ENCODE peak calls at places on chromosomes 4 and X, in four cellular contexts. K, X, G and H are unnamed samples.

GRCh38 chr4:76767983-76768382 is 130.0 kb downstream of the SOWAHB start:
- DNase-seq in K (no peak), X (peak), G (no peak), H (no peak)

GRCh38 chr4:48015678-48016077 is 803 bp downstream of the CNGA1 start:
- DNase-seq in K (no peak), X (no peak), G (no peak), H (no peak)

GRCh38 chrX:80285131-80285773 is 135.0 kb upstream of the TENT5D start:
- DNase-seq in K (no peak), X (peak), G (peak), H (peak)

GRCh38 chrX:81291996-81292395 is 90.1 kb downstream of the SH3BGRL start:
- DNase-seq in K (no peak), X (no peak), G (no peak), H (no peak)

GRCh38 chrX:149979126-149979644 is 40.9 kb upstream of the EOLA2 start:
- DNase-seq in K (no peak), X (no peak), G (no peak), H (no peak)

GRCh38 chr4:186684220-186684619 is 39.4 kb downstream of the FAT1 start:
- DNase-seq in K (no peak), X (no peak), G (no peak), H (no peak)

GRCh38 chrX:9429767-9430166 is 35.1 kb upstream of the TBL1X start:
- DNase-seq in K (no peak), X (no peak), G (no peak), H (no peak)

GRCh38 chr4:134812611-134813010 is 611.0 kb upstream of the PABPC4L start:
- DNase-seq in K (no peak), X (no peak), G (no peak), H (no peak)

GRCh38 chr4:7334521-7335275 is 100.0 kb downstream of the PSAPL1 start:
- DNase-seq in K (no peak), X (no peak), G (no peak), H (no peak)

GRCh38 chr4:139279723-139280620 is at the start of gene MGARP:
- DNase-seq in K (no peak), X (no peak), G (no peak), H (peak)

GRCh38 chr4:140149851-140150635 is 3.9 kb downstream of the MAML3 start:
- DNase-seq in K (no peak), X (no peak), G (peak), H (peak)

GRCh38 chr4:184473515-184474260 is 662 bp downstream of the IRF2 start:
- DNase-seq in K (no peak), X (no peak), G (peak), H (peak)

GRCh38 chrX:48854898-48855297 is 19.5 kb upstream of the PCSK1N start:
- DNase-seq in K (no peak), X (peak), G (no peak), H (no peak)

GRCh38 chr4:92299152-92299551 is 4.6 kb upstream of the GRID2 start:
- DNase-seq in K (no peak), X (no peak), G (no peak), H (no peak)

GRCh38 chr4:113952452-113953029 is 26.9 kb downstream of the ARSJ start:
- DNase-seq in K (peak), X (peak), G (peak), H (peak)

GRCh38 chr4:56613101-56613862 is 67.8 kb downstream of the HOPX start:
- DNase-seq in K (no peak), X (peak), G (no peak), H (no peak)

GRCh38 chr4:71211748-71212147 is 127.1 kb upstream of the SLC4A4 start:
- DNase-seq in K (no peak), X (no peak), G (no peak), H (no peak)

GRCh38 chr4:158667651-158668198 is 4.0 kb downstream of the C4orf46 start:
- DNase-seq in K (no peak), X (peak), G (peak), H (peak)

GRCh38 chrX:24877854-24878650 is 137.7 kb downstream of the ARX start:
- DNase-seq in K (no peak), X (peak), G (no peak), H (no peak)

GRCh38 chrX:131633285-131633917 is 89.5 kb downstream of the OR13H1 start:
- DNase-seq in K (peak), X (peak), G (peak), H (peak)

GRCh38 chrX:44130189-44130588 is 157.0 kb upstream of the NDP start:
- DNase-seq in K (no peak), X (no peak), G (no peak), H (no peak)

GRCh38 chr4:27009539-27009938 is 148.9 kb downstream of the STIM2 start:
- DNase-seq in K (no peak), X (no peak), G (no peak), H (no peak)

GRCh38 chrX:118644378-118644777 is 83.0 kb upstream of the IL13RA1 start:
- DNase-seq in K (no peak), X (peak), G (peak), H (peak)

GRCh38 chrX:15016051-15016450 is 142.8 kb downstream of the MOSPD2 start:
- DNase-seq in K (no peak), X (no peak), G (no peak), H (no peak)

GRCh38 chrX:40092808-40093435 is 4.8 kb downstream of the BCOR start:
- DNase-seq in K (no peak), X (no peak), G (no peak), H (no peak)

GRCh38 chrX:81168391-81168790 is 33.3 kb downstream of the HMGN5 start:
- DNase-seq in K (no peak), X (no peak), G (no peak), H (no peak)

GRCh38 chr4:151468715-151469696 is 60.0 kb downstream of the FHIP1A start:
- DNase-seq in K (no peak), X (no peak), G (no peak), H (no peak)

GRCh38 chrX:37652053-37652452 is 33.5 kb upstream of the XK start:
- DNase-seq in K (no peak), X (no peak), G (no peak), H (no peak)

GRCh38 chr4:169243808-169244207 is 26.9 kb downstream of the SH3RF1 start:
- DNase-seq in K (no peak), X (peak), G (no peak), H (no peak)

GRCh38 chr4:105059337-105059736 is 87.3 kb upstream of the TET2 start:
- DNase-seq in K (peak), X (no peak), G (no peak), H (no peak)
- TF ChIP-seq FOXK2 in K (no peak), X (no peak), G (no peak), H (no peak)

GRCh38 chr4:59994118-59994517 is 1206.0 kb upstream of the ADGRL3 start:
- DNase-seq in K (no peak), X (peak), G (no peak), H (no peak)
- TF ChIP-seq BHLHE40 in K (no peak), X (no peak), G (no peak), H (no peak)

GRCh38 chr4:154604696-154605200 is 7.7 kb downstream of the FGG start:
- DNase-seq in K (no peak), X (no peak), G (no peak), H (no peak)
- TF ChIP-seq FOXK2 in K (no peak), X (no peak), G (no peak), H (no peak)

DNA sequence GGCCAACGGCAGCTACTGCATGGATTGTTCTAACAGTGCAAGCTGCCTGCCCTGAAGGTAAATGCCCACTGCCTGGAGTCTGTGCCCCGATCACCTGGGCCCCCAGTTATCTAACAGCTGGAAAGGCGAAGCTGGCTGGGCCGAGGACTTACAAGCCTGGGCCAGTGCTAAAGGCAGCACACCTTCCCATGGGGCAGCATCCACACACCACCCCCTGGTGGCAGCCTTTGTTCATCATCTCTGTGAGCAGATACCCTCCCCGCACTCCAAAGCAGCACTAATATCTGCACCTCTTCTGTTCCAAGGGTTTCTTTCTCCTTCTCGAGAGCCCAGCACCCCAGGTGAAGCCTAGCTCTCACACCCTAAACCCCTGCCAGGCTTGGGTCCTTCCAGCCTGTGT is 7.6 kb downstream of the SLC2A9 start:
- DNase-seq in K (no peak), X (no peak), G (peak), H (peak)
- TF ChIP-seq BHLHE40 in K (no peak), X (no peak), G (no peak), H (no peak)

GRCh38 chr4:68891679-68892078 is 59.9 kb downstream of the UGT2A3 start:
- DNase-seq in K (no peak), X (no peak), G (no peak), H (no peak)
- TF ChIP-seq FOXK2 in K (no peak), X (no peak), G (no peak), H (no peak)

GRCh38 chrX:134554291-134554690 is 94.3 kb downstream of the HPRT1 start:
- DNase-seq in K (no peak), X (no peak), G (no peak), H (no peak)

GRCh38 chrX:134562002-134562401 is 96.3 kb downstream of the PLAC1 start:
- DNase-seq in K (no peak), X (no peak), G (no peak), H (no peak)

GRCh38 chrX:134558133-134558532 is 98.2 kb downstream of the HPRT1 start:
- DNase-seq in K (no peak), X (no peak), G (no peak), H (no peak)
- TF ChIP-seq BHLHE40 in K (no peak), X (no peak), G (no peak), H (no peak)

GRCh38 chr4:188246488-188246887 is 107.2 kb downstream of the TRIML1 start:
- DNase-seq in K (no peak), X (no peak), G (no peak), H (no peak)
- TF ChIP-seq FOXK2 in K (no peak), X (no peak), G (no peak), H (no peak)